ENCODE peak calls at places on chromosome 16, in nine cellular contexts. H, W, O, D, P, Z, M, L and E are unnamed samples.

GRCh38 chr16:73020409-73020884 is 27.5 kb downstream of the ZFHX3 start:
- DNase-seq in H (peak), W (peak), O (peak), D (no peak), P (peak), Z (peak), M (no peak), L (peak), E (peak)

GRCh38 chr16:56294599-56294998 is 103.3 kb downstream of the GNAO1 start:
- DNase-seq in H (peak), W (no peak), O (no peak), D (no peak), P (peak), Z (peak), M (no peak), L (peak), E (no peak)

GRCh38 chr16:66357523-66357928 is 9.0 kb upstream of the CDH5 start:
- DNase-seq in H (peak), W (peak), O (peak), D (no peak), P (peak), Z (peak), M (peak), L (peak), E (no peak)

GRCh38 chr16:8677481-8677880 is 3.1 kb downstream of the ABAT start:
- DNase-seq in H (no peak), W (no peak), O (no peak), D (no peak), P (no peak), Z (no peak), M (no peak), L (no peak), E (no peak)

GRCh38 chr16:84052071-84052622 is 9.6 kb upstream of the SLC38A8 start:
- DNase-seq in H (no peak), W (no peak), O (no peak), D (peak), P (no peak), Z (no peak), M (no peak), L (no peak), E (no peak)

GRCh38 chr16:68732068-68732680 is 4.9 kb upstream of the CDH1 start:
- DNase-seq in H (no peak), W (peak), O (no peak), D (no peak), P (no peak), Z (no peak), M (peak), L (peak), E (no peak)

GRCh38 chr16:85563515-85564276 is 49.4 kb upstream of the GSE1 start:
- DNase-seq in H (no peak), W (no peak), O (peak), D (no peak), P (no peak), Z (no peak), M (peak), L (peak), E (no peak)

GRCh38 chr16:27330542-27330941 is 16.8 kb downstream of the IL4R start:
- DNase-seq in H (peak), W (no peak), O (peak), D (no peak), P (peak), Z (peak), M (peak), L (peak), E (peak)

GRCh38 chr16:71748226-71748625 is 23.7 kb upstream of the PHLPP2 start:
- DNase-seq in H (no peak), W (no peak), O (no peak), D (no peak), P (no peak), Z (no peak), M (no peak), L (no peak), E (no peak)

DNA sequence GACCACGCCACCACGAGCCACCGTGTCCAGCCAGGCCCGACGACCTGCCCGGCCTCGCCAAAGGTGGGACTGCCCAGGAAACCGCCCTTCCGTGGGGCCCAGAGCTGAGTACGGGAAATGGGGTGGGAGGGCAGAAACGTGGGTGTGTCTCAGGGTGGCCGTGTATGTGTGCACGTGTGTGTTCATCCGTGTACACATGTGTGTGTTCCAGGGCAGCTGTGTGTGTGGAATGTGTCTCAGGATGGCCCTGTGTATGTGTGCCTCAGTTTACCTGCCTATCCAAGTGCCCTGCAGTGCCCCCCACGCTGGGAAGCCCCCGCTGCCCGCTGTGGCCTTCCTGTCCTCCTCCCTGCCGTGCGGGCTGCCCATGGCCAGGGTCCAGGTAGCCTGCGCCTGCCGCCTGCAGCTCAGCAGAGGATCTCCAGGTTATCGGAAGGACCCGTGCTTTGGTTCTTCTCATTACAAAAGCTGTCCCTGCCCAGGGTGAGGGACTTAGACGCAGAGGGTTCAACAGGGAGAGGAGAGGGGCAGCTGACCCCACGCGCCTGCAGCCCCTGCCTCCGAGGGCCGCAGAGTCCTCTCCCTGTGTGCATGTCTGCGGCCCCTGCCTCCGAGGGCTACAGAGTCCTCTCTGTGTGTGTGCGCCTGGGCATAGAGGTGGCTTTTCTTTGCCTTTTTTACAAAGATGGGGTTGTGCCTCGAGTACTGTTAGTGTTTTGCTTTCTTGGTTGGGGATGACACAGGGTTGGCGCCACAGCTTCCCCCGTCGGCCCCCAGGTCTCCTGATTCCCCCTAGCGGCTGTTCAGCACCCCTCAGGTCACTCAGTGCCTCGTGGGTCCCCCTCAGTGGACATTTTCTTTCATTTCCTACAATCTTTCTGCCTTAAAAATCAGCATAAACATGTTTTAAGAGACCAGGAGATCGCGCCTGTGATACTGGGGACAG is 23.6 kb downstream of the ZNF469 start:
- DNase-seq in H (no peak), W (no peak), O (no peak), D (no peak), P (no peak), Z (no peak), M (no peak), L (no peak), E (no peak)
- TF ChIP-seq CTCF in H (no peak), W (no peak), O (no peak), D (no peak), P (peak), Z (no peak), M (no peak), L (peak), E (no peak)

GRCh38 chr16:49592507-49593422 is 219.2 kb downstream of the C16orf78 start:
- DNase-seq in H (no peak), W (no peak), O (no peak), D (no peak), P (no peak), Z (no peak), M (no peak), L (peak), E (no peak)
- TF ChIP-seq CTCF in H (peak), W (no peak), O (peak), D (peak), P (peak), Z (peak), M (peak), L (peak), E (peak)

DNA sequence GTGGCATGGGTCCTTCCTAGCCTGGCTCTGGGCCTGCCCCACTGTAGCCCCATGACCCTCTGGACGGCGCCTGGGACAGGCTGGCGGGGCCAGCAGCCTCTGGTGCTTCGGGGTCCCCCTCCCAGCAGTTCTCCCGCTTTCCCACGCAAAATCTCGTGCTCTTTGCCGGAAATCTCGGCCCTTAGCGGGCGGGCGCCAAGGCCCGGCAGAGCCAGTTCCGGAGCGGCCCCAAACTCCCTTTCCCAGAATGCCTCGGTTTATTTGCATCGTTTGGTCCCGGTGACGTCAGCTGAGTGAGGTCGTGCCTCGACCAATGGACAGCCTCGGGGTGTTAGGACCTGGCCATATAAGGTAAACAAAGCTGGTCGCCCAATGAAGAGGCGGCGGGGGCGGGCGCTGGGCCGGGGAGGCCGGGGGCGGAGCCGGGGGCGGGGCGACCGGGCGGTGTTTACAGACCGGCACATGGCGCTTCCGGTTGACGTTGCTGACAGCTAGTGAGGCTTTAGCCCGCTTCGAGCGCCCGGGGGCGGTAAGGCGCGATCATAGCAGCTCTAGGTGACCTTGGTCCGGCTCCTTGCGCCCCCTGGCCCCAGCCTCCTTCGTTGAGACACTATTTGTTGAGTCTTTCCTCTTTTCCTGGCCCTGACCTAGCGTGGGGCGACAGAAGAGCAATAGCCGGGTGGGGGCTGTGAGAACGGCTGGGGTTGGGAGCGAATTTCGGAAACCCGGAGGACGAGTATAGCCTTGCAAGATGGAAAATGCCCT is 1.5 kb upstream of the UBALD1 start:
- DNase-seq in H (peak), W (peak), O (peak), D (peak), P (peak), Z (peak), M (peak), L (peak), E (peak)
- TF ChIP-seq CTCF in H (peak), W (no peak), O (peak), D (peak), P (peak), Z (peak), M (peak), L (peak), E (peak)

GRCh38 chr16:30535777-30536190 is 1.1 kb upstream of the ZNF747 start:
- DNase-seq in H (no peak), W (peak), O (peak), D (peak), P (no peak), Z (peak), M (peak), L (peak), E (no peak)
- TF ChIP-seq CTCF in H (peak), W (peak), O (peak), D (peak), P (peak), Z (peak), M (peak), L (peak), E (no peak)

GRCh38 chr16:54933281-54934150 is 2.9 kb downstream of the IRX5 start:
- DNase-seq in H (no peak), W (no peak), O (no peak), D (no peak), P (no peak), Z (no peak), M (no peak), L (no peak), E (no peak)

GRCh38 chr16:54934536-54935410 is 4.1 kb downstream of the IRX5 start:
- DNase-seq in H (peak), W (peak), O (no peak), D (no peak), P (no peak), Z (no peak), M (peak), L (no peak), E (no peak)

GRCh38 chr16:54931041-54931756 is 534 bp downstream of the IRX5 start:
- DNase-seq in H (no peak), W (no peak), O (no peak), D (no peak), P (no peak), Z (no peak), M (no peak), L (peak), E (no peak)

GRCh38 chr16:54931757-54932660 is 1.3 kb downstream of the IRX5 start:
- DNase-seq in H (no peak), W (no peak), O (no peak), D (no peak), P (no peak), Z (no peak), M (no peak), L (no peak), E (no peak)

DNA sequence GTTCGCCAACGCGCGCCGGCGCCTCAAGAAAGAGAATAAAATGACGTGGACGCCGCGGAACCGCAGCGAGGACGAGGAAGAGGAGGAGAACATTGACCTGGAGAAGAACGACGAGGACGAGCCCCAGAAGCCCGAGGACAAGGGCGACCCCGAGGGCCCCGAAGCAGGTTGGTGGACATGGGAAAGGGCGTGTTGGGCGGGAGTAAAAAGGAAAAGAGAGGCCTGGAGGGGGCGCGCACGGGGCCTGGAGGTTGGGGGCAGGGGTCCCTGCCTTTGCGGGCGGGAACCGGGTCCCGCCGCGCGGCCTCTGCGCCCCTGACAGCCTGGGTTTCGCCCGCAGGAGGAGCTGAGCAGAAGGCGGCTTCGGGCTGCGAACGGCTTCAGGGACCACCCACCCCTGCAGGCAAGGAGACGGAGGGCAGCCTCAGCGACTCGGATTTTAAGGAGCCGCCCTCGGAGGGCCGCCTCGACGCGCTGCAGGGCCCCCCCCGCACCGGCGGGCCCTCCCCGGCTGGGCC is 2.1 kb downstream of the IRX5 start:
- DNase-seq in H (no peak), W (no peak), O (no peak), D (no peak), P (no peak), Z (no peak), M (no peak), L (no peak), E (no peak)
- TF ChIP-seq CTCF in H (peak), W (no peak), O (no peak), D (no peak), P (peak), Z (no peak), M (no peak), L (no peak), E (no peak)

GRCh38 chr16:7646831-7647230 is 314.2 kb downstream of the RBFOX1 start:
- DNase-seq in H (no peak), W (no peak), O (no peak), D (no peak), P (no peak), Z (no peak), M (no peak), L (no peak), E (no peak)

GRCh38 chr16:7651803-7652570 is 319.3 kb downstream of the RBFOX1 start:
- DNase-seq in H (no peak), W (no peak), O (no peak), D (no peak), P (no peak), Z (no peak), M (no peak), L (no peak), E (no peak)

GRCh38 chr16:7653746-7654145 is 321.1 kb downstream of the RBFOX1 start:
- DNase-seq in H (no peak), W (no peak), O (no peak), D (no peak), P (no peak), Z (no peak), M (no peak), L (no peak), E (no peak)

GRCh38 chr16:7650446-7650845 is 317.8 kb downstream of the RBFOX1 start:
- DNase-seq in H (no peak), W (no peak), O (no peak), D (no peak), P (no peak), Z (no peak), M (no peak), L (no peak), E (no peak)
- TF ChIP-seq CTCF in H (no peak), W (no peak), O (no peak), D (no peak), P (no peak), Z (no peak), M (no peak), L (no peak), E (no peak)

DNA sequence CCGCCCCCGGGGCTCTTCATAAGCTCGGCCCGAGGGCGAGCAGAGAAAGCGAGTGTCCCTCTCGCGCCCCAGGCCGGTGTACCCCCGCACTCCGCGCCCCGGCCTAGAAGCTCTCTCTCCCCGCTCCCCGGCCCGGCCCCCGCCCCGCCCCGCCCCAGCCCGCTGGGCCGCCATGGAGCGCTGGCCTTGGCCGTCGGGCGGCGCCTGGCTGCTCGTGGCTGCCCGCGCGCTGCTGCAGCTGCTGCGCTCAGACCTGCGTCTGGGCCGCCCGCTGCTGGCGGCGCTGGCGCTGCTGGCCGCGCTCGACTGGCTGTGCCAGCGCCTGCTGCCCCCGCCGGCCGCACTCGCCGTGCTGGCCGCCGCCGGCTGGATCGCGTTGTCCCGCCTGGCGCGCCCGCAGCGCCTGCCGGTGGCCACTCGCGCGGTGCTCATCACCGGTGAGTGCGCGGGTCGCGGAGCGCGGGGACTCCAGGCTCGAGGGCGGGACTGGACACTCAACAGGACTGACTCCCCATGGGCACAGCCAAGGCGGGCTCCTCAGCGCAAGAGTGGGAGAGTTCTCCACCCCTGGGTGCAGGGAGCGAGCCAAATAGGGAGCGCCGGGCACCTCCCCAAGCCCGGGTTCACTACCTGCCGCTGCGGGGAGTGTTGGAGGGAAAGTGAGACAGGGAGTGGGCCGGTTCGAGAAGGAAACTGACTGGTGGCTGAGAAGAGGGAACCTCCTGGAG is at the start of gene HSD11B2:
- DNase-seq in H (no peak), W (peak), O (no peak), D (peak), P (no peak), Z (no peak), M (peak), L (peak), E (no peak)
- TF ChIP-seq CTCF in H (no peak), W (no peak), O (peak), D (no peak), P (no peak), Z (no peak), M (no peak), L (no peak), E (no peak)

GRCh38 chr16:1964046-1964505 is 550 bp downstream of the RPS2 start:
- DNase-seq in H (no peak), W (no peak), O (no peak), D (no peak), P (no peak), Z (no peak), M (no peak), L (peak), E (no peak)
- TF ChIP-seq CTCF in H (no peak), W (no peak), O (no peak), D (no peak), P (no peak), Z (no peak), M (no peak), L (peak), E (no peak)